ENCODE peak calls at places on chromosomes 5 and 9, in four cellular contexts. V is K562, T is SK-N-SH, H is GM12878. I is an unnamed sample.

GRCh38 chr5:138352071-138352721 is at the start of gene KDM3B:
- DNase-seq in T (peak), V (peak), H (peak), I (peak)

GRCh38 chr9:105053209-105053652 is 125.3 kb upstream of the ABCA1 start:
- DNase-seq in H (peak), T (no peak), V (no peak), I (no peak)

GRCh38 chr9:18748106-18748719 is 274.3 kb downstream of the ADAMTSL1 start:
- DNase-seq in H (no peak), V (no peak), T (no peak), I (no peak)

GRCh38 chr9:23309800-23310199 is 516.2 kb downstream of the ELAVL2 start:
- DNase-seq in V (no peak), H (no peak), T (no peak), I (no peak)

GRCh38 chr5:73311291-73312110 is 137.1 kb downstream of the FOXD1 start:
- DNase-seq in V (no peak), H (no peak), T (no peak), I (peak)

GRCh38 chr9:75064307-75065025 is 23.5 kb downstream of the NMRK1 start:
- DNase-seq in V (no peak), H (no peak), T (no peak), I (no peak)

GRCh38 chr9:99824378-99825157 is 2.9 kb downstream of the NR4A3 start:
- DNase-seq in T (peak), H (no peak), V (peak), I (peak)

GRCh38 chr5:168409601-168410458 is 76.4 kb upstream of the RARS1 start:
- DNase-seq in V (no peak), T (no peak), H (peak), I (no peak)

GRCh38 chr5:168219515-168220410 is 71.7 kb upstream of the WWC1 start:
- DNase-seq in T (peak), V (peak), H (peak), I (peak)

GRCh38 chr9:37082214-37082765 is 38.1 kb upstream of the ZCCHC7 start:
- DNase-seq in V (no peak), T (no peak), H (no peak), I (no peak)

GRCh38 chr5:89556215-89557009 is 673.4 kb upstream of the MEF2C start:
- DNase-seq in T (no peak), V (peak), H (no peak), I (no peak)

GRCh38 chr9:113416149-113416726 is 5.7 kb downstream of the C9orf43 start:
- DNase-seq in H (peak), V (no peak), T (no peak), I (no peak)

GRCh38 chr5:127820910-127821553 is 117.8 kb downstream of the CCDC192 start:
- DNase-seq in T (no peak), V (no peak), H (peak), I (no peak)

GRCh38 chr5:14467886-14468285 is 113.7 kb upstream of the OTULINL start:
- DNase-seq in T (no peak), V (no peak), H (no peak), I (no peak)

GRCh38 chr9:127796899-127797370 is 5.7 kb upstream of the FPGS start:
- DNase-seq in T (no peak), V (no peak), H (no peak), I (no peak)

GRCh38 chr9:4375424-4376195 is 75.7 kb upstream of the GLIS3 start:
- DNase-seq in V (no peak), T (peak), H (no peak), I (no peak)

DNA sequence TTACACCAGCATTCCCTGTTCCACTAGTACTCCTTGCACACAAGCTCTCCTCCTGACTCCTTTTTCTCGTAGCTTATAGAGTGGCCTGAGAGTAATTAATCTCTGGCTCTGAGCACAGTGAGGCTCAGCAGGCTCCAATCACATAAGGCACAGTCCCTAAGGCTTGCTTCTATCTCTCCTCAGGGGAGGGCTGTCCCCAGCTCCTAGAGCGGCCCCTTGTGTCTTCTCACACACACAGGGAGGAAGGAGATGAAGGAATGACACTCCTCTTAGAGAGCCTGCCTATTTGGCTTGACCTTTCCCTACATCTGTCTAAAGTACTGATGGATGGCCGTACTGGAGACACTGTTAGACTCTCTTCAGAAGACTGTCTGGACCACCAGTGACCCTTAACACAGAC is 13.0 kb downstream of the TAS2R1 start:
- DNase-seq in T (no peak), V (no peak), H (no peak), I (no peak)
- TF ChIP-seq NRF1 in T (no peak), V (no peak), H (no peak), I (no peak)

DNA sequence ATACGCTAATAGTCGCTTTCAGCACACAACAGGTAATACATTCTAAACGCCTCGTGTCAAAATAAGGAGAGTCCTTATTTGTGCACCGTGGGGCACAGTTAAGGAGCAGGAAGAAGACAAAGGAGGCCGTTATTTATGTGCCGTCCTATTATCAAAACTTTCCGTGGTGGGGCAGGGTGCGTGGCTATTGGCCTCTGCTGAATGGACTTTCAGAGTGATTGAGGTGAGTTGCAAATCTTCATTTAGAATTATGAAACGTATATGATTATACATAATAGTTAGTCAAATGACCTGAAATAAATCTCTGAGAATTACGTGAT is 833 bp downstream of the C5orf24 start:
- DNase-seq in H (no peak), T (peak), V (peak), I (no peak)
- TF ChIP-seq NRF1 in H (no peak), T (no peak), V (no peak), I (no peak)

GRCh38 chr5:146076028-146076427 is 29.3 kb downstream of the PLAC8L1 start:
- DNase-seq in V (no peak), H (no peak), T (no peak), I (no peak)
- TF ChIP-seq NRF1 in V (no peak), H (no peak), T (no peak), I (no peak)

DNA sequence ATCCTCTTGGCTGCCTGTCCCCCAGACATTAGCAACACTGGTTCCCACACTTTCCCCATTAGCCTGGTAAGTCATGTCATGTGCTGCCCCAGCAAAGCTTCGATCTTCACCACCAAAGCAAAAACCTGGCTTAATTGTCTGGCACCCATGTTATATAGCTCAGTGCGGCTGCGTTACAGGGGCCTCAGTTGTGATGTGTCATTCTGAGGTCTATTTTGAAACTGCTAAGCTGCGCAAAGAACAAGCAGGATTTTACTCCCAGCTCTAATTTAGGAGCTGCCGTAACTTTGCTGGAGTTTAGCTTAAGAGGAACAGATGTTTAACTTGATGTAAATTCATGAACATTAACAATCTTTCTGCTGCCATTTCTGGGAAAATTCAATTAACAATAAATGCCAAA is 274.0 kb downstream of the HSPA4 start:
- DNase-seq in H (no peak), V (no peak), T (no peak), I (no peak)
- TF ChIP-seq NRF1 in H (no peak), V (peak), T (no peak), I (no peak)

GRCh38 chr5:62256161-62257017 is 49.6 kb upstream of the KIF2A start:
- DNase-seq in T (peak), H (no peak), V (peak), I (no peak)
- TF ChIP-seq NRF1 in T (no peak), H (no peak), V (no peak), I (no peak)

GRCh38 chr5:123528059-123528458 is 16.1 kb downstream of the CSNK1G3 start:
- DNase-seq in V (no peak), H (no peak), T (no peak), I (no peak)
- TF ChIP-seq NRF1 in V (no peak), H (no peak), T (no peak), I (no peak)

GRCh38 chr9:123339666-123340414 is 16.2 kb upstream of the CRB2 start:
- DNase-seq in V (no peak), T (no peak), H (peak), I (no peak)
- TF ChIP-seq NRF1 in V (peak), T (no peak), H (no peak), I (no peak)

DNA sequence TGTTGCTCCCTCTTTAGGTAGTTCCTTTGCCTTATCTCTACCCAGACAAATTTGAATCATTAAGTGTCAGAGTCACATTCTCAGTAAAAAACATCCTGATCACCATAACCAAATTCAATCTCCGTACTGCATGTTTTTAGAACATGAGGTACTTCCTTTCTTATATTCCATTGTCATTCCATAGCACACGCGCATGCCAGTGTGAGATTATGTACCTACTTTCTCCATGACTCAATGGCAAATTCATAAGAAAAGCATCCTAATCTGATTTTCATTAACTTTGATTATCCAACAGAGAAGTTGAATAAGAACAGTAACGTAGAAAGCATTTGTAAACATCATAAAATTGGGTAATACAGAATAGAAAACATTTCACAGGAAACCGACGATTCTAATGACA is 1118.6 kb upstream of the CDH9 start:
- DNase-seq in T (no peak), H (no peak), V (no peak), I (no peak)
- TF ChIP-seq NRF1 in T (no peak), H (no peak), V (no peak), I (no peak)

GRCh38 chr9:87682085-87682484 is 43.8 kb upstream of the CTSL start:
- DNase-seq in V (no peak), T (no peak), H (no peak), I (peak)
- TF ChIP-seq NRF1 in V (no peak), T (no peak), H (no peak), I (no peak)

I was measured in H1.